ENCODE peak calls at places on chromosome 15, in four cellular contexts. X, T, H and A are unnamed samples.

GRCh38 chr15:69760890-69761568 is 308.4 kb downstream of the RPLP1 start:
- DNase-seq in H (peak), T (peak), X (peak), A (peak)

GRCh38 chr15:98177950-98178848 is 217.7 kb downstream of the ARRDC4 start:
- DNase-seq in X (peak), H (no peak), T (peak), A (peak)

GRCh38 chr15:90106522-90107117 is 4.4 kb upstream of the IDH2 start:
- DNase-seq in T (peak), H (no peak), X (no peak), A (peak)

GRCh38 chr15:31062310-31062964 is 39.1 kb downstream of the TRPM1 start:
- DNase-seq in T (no peak), H (no peak), X (no peak), A (no peak)

GRCh38 chr15:42284551-42284950 is 11.3 kb upstream of the TMEM87A start:
- DNase-seq in X (no peak), T (no peak), H (no peak), A (no peak)

GRCh38 chr15:34470091-34470490 is 32.5 kb upstream of the GOLGA8A start:
- DNase-seq in H (no peak), T (no peak), X (no peak), A (no peak)

GRCh38 chr15:62732078-62732477 is 310.5 kb upstream of the TPM1 start:
- DNase-seq in H (no peak), X (no peak), T (no peak), A (no peak)

GRCh38 chr15:43009206-43009605 is 88.6 kb upstream of the TTBK2 start:
- DNase-seq in H (no peak), X (no peak), T (no peak), A (no peak)

GRCh38 chr15:85044251-85044853 is 62.7 kb downstream of the PDE8A start:
- DNase-seq in H (peak), X (peak), T (peak), A (peak)

GRCh38 chr15:48447657-48448056 is 116.4 kb downstream of the DUT start:
- DNase-seq in T (no peak), X (no peak), H (no peak), A (no peak)

GRCh38 chr15:90071220-90071807 is 31.0 kb downstream of the IDH2 start:
- DNase-seq in X (peak), H (peak), T (peak), A (peak)

GRCh38 chr15:48855501-48856440 is 22.2 kb upstream of the EID1 start:
- DNase-seq in H (no peak), T (no peak), X (peak), A (peak)

GRCh38 chr15:42053914-42054313 is 33.1 kb upstream of the PLA2G4E start:
- DNase-seq in H (no peak), X (no peak), T (no peak), A (no peak)

GRCh38 chr15:31265090-31265870 is 61.4 kb upstream of the KLF13 start:
- DNase-seq in X (peak), T (no peak), H (no peak), A (no peak)

GRCh38 chr15:59725172-59725486 is 36.0 kb upstream of the BNIP2 start:
- DNase-seq in T (no peak), X (no peak), H (no peak), A (no peak)

GRCh38 chr15:45703670-45704328 is 69.0 kb downstream of the SQOR start:
- DNase-seq in H (no peak), T (no peak), X (no peak), A (no peak)

GRCh38 chr15:98731712-98732450 is 83.5 kb downstream of the IGF1R start:
- DNase-seq in H (no peak), T (no peak), X (no peak), A (no peak)

GRCh38 chr15:85311647-85312046 is 68.8 kb upstream of the AKAP13 start:
- DNase-seq in H (no peak), T (no peak), X (no peak), A (no peak)

GRCh38 chr15:46489276-46489675 is 854.4 kb downstream of the SQOR start:
- DNase-seq in H (no peak), X (no peak), T (no peak), A (no peak)

GRCh38 chr15:25241241-25241801 is 197.5 kb downstream of the UBE3A start:
- DNase-seq in T (no peak), X (no peak), H (no peak), A (no peak)

GRCh38 chr15:71891026-71891425 is 80.7 kb downstream of the NR2E3 start:
- DNase-seq in T (no peak), X (no peak), H (no peak), A (no peak)

GRCh38 chr15:97893988-97894387 is 66.5 kb upstream of the ARRDC4 start:
- DNase-seq in X (no peak), H (no peak), T (no peak), A (no peak)

GRCh38 chr15:75023194-75024101 is at the start of gene PPCDC:
- DNase-seq in H (peak), T (peak), X (peak), A (peak)
- TF ChIP-seq REST in H (no peak), T (peak), X (no peak), A (peak)

GRCh38 chr15:64503640-64504039 is 43.3 kb downstream of the ZNF609 start:
- DNase-seq in X (no peak), H (no peak), T (no peak), A (no peak)

GRCh38 chr15:64501396-64501716 is 41.0 kb downstream of the ZNF609 start:
- DNase-seq in T (no peak), H (no peak), X (no peak), A (no peak)

GRCh38 chr15:64500695-64501395 is 40.5 kb downstream of the ZNF609 start:
- DNase-seq in H (no peak), X (no peak), T (peak), A (no peak)

GRCh38 chr15:64503197-64503596 is 42.8 kb downstream of the ZNF609 start:
- DNase-seq in H (no peak), T (no peak), X (no peak), A (no peak)

GRCh38 chr15:64502537-64502936 is 42.2 kb downstream of the ZNF609 start:
- DNase-seq in H (no peak), T (no peak), X (no peak), A (no peak)
- TF ChIP-seq PBX3 in H (no peak), T (no peak), X (no peak), A (no peak)

GRCh38 chr15:53328341-53328740 is 431.1 kb downstream of the WDR72 start:
- DNase-seq in X (no peak), H (no peak), T (no peak), A (no peak)
- TF ChIP-seq REST in X (peak), H (peak), T (peak), A (peak)

DNA sequence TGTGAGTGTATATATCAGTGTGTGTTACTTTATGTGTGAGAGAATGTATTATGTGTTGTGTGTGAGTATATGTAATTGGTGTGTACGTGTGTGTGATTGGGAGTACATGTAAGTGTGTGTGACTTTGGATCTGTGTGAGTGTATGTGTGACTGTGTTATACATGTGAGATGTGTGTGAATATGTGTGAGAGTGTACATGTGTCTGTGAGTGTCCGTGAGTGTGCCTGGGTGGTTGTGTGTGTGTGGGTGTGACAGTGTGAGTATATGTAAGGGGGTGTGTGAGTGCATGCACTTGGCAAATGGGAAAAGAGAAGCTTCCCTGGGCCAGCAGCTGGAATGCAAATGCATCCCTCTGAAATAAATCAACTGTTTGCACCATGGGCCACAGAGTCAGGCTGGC is 63.6 kb downstream of the MINAR1 start:
- DNase-seq in X (no peak), H (no peak), T (no peak), A (no peak)
- TF ChIP-seq PBX3 in X (no peak), H (no peak), T (no peak), A (no peak)